ENCODE peak calls at places on chromosomes 11 and 22, in seven cellular contexts. X is nephron progenitor cell; Q is stimulated activated CD4-positive, alpha-beta T cell treated with anti-CD3 and anti-CD28 coated beads, Interleukin-4, amount 100 ng/mL, for 4 hours; W is C1 segment of cervical spinal cord; T is neural progenitor cell; Z is HEK293T; N is EL. Y is an unnamed sample.

GRCh38 chr11:67055812-67056211 is 835 bp upstream of the RHOD start:
- DNase-seq in Q (peak; percentile 32), Z (no peak), N (peak; percentile 19), T (peak; percentile 22), X (peak; percentile 43), W (no peak), Y (peak; percentile 61)

GRCh38 chr22:49975543-49976389 is 15.2 kb downstream of the PIM3 start:
- DNase-seq in Z (no peak), T (peak; percentile 52), X (peak; percentile 46), W (no peak), Q (peak; percentile 62), N (no peak), Y (peak; percentile 55)

GRCh38 chr22:27764722-27765236 is 36.8 kb downstream of the MN1 start:
- DNase-seq in W (no peak), X (no peak), N (no peak), T (no peak), Q (no peak), Z (no peak), Y (no peak)

GRCh38 chr22:32698926-32699619 is 102.4 kb upstream of the TIMP3 start:
- DNase-seq in X (no peak), T (no peak), W (no peak), Z (no peak), Q (no peak), N (no peak), Y (no peak)

GRCh38 chr11:45786272-45786671 is 18.7 kb upstream of the SLC35C1 start:
- DNase-seq in X (no peak), T (no peak), N (no peak), Q (no peak), W (no peak), Z (no peak), Y (no peak)

GRCh38 chr22:31080164-31080847 is 812 bp upstream of the SMTN start:
- DNase-seq in W (no peak), Z (no peak), T (no peak), N (no peak), X (no peak), Q (no peak), Y (no peak)

GRCh38 chr22:37259540-37260029 is 15.5 kb upstream of the RAC2 start:
- DNase-seq in W (no peak), Z (no peak), T (peak; percentile 72), N (peak; percentile 64), X (peak; percentile 51), Q (no peak), Y (peak; percentile 79)

GRCh38 chr11:65563606-65564005 is 5.4 kb upstream of the LTBP3 start:
- DNase-seq in Z (no peak), T (no peak), Q (no peak), N (no peak), W (no peak), X (no peak), Y (no peak)

GRCh38 chr11:59173080-59173963 is 1.4 kb downstream of the DTX4 start:
- DNase-seq in Q (no peak), Z (no peak), T (peak; percentile 90), X (peak; percentile 72), N (peak; percentile 38), W (peak; percentile 58), Y (peak; percentile 41)

GRCh38 chr22:23137905-23138520 is 3.8 kb downstream of the RSPH14 start:
- DNase-seq in N (peak; percentile 40), W (no peak), Z (no peak), X (no peak), Q (no peak), T (no peak), Y (no peak)

GRCh38 chr11:62552931-62553838 is 6.6 kb upstream of the AHNAK start:
- DNase-seq in X (peak; percentile 47), T (peak; percentile 82), Z (no peak), W (peak; percentile 59), Q (no peak), N (peak; percentile 98), Y (peak; percentile 97)

GRCh38 chr22:37778370-37779009 is 29.2 kb upstream of the GCAT start:
- DNase-seq in T (no peak), Q (no peak), Z (no peak), N (no peak), X (no peak), W (no peak), Y (no peak)

GRCh38 chr11:25775608-25776007 is 556.3 kb upstream of the ANO3 start:
- DNase-seq in N (no peak), W (no peak), Q (no peak), Z (no peak), X (no peak), T (no peak), Y (no peak)

GRCh38 chr11:99020324-99021225 is at the start of gene CNTN5:
- DNase-seq in Z (peak; percentile 10), W (peak; percentile 22), T (peak; percentile 85), X (peak; percentile 85), N (peak; percentile 1), Q (peak; percentile 4), Y (no peak)

GRCh38 chr11:23181022-23181807 is 320.9 kb upstream of the CCDC179 start:
- DNase-seq in N (no peak), Z (no peak), Q (no peak), X (no peak), T (no peak), W (no peak), Y (no peak)

GRCh38 chr11:60182546-60183330 is at the start of gene MS4A6A:
- DNase-seq in T (no peak), Z (no peak), N (no peak), W (no peak), X (no peak), Q (no peak), Y (no peak)

GRCh38 chr11:18727499-18728236 is 1.7 kb upstream of the IGSF22 start:
- DNase-seq in X (peak; percentile 69), Q (peak; percentile 43), T (peak; percentile 71), Z (peak; percentile 76), W (no peak), N (peak; percentile 31), Y (peak; percentile 13)

GRCh38 chr11:119907934-119908760 is 179.1 kb upstream of the NECTIN1 start:
- DNase-seq in N (no peak), W (no peak), X (no peak), T (no peak), Z (no peak), Q (no peak), Y (no peak)

GRCh38 chr11:33722579-33723234 is 13.5 kb downstream of the CD59 start:
- DNase-seq in N (peak; percentile 92), W (peak; percentile 16), T (no peak), X (no peak), Q (no peak), Z (no peak), Y (peak; percentile 73)

GRCh38 chr11:10803676-10804075 is 5.0 kb downstream of the EIF4G2 start:
- DNase-seq in W (no peak), N (no peak), Q (no peak), X (no peak), Z (no peak), T (no peak), Y (no peak)

GRCh38 chr11:45659818-45660160 is 5.6 kb downstream of the CHST1 start:
- DNase-seq in X (no peak), W (no peak), Q (no peak), Z (no peak), T (no peak), N (no peak), Y (no peak)

GRCh38 chr11:126137146-126137545 is 74.3 kb downstream of the RPUSD4 start:
- DNase-seq in X (no peak), Z (no peak), T (no peak), Q (no peak), N (no peak), W (no peak), Y (peak; percentile 31)

GRCh38 chr11:133921513-133921912 is 35.3 kb downstream of the IGSF9B start:
- DNase-seq in T (no peak), Z (no peak), X (no peak), Q (no peak), N (no peak), W (no peak), Y (no peak)

GRCh38 chr22:46674367-46674781 is 54.2 kb downstream of the GRAMD4 start:
- DNase-seq in Z (no peak), Q (peak; percentile 92), N (no peak), T (no peak), X (no peak), W (no peak), Y (peak; percentile 51)

GRCh38 chr22:38751422-38752346 is 4.1 kb downstream of the SUN2 start:
- DNase-seq in T (no peak), X (no peak), W (no peak), N (no peak), Z (no peak), Q (peak; percentile 42), Y (no peak)

GRCh38 chr11:43868852-43869567 is 11.6 kb upstream of the ALKBH3 start:
- DNase-seq in T (no peak), N (peak; percentile 78), Q (no peak), W (no peak), X (no peak), Z (no peak), Y (peak; percentile 66)

GRCh38 chr22:41479671-41480396 is 10.9 kb downstream of the ACO2 start:
- DNase-seq in X (no peak), W (peak; percentile 59), N (peak; percentile 31), T (peak; percentile 93), Q (no peak), Z (no peak), Y (peak; percentile 31)

GRCh38 chr11:35144103-35144741 is 5.3 kb downstream of the CD44 start:
- DNase-seq in Z (no peak), W (peak; percentile 13), T (no peak), N (peak; percentile 92), X (no peak), Q (peak; percentile 45), Y (peak; percentile 67)

GRCh38 chr11:86551286-86551685 is 121.1 kb downstream of the ME3 start:
- DNase-seq in Q (no peak), W (no peak), T (no peak), N (peak; percentile 96), Z (no peak), X (no peak), Y (peak; percentile 80)

GRCh38 chr11:120121914-120122473 is 15.9 kb downstream of the TRIM29 start:
- DNase-seq in W (no peak), Z (no peak), X (no peak), Q (no peak), T (peak; percentile 33), N (no peak), Y (no peak)

GRCh38 chr11:76588455-76589325 is 81.9 kb downstream of the LRRC32 start:
- DNase-seq in Q (peak; percentile 35), W (peak; percentile 13), N (no peak), X (no peak), T (no peak), Z (no peak), Y (peak; percentile 28)